ENCODE peak calls at places on chromosomes 1 and 21, in seven cellular contexts. H is HL-60, P is heart right ventricle, G is thyroid gland, Y is left ventricle myocardium inferior, B is mammary epithelial cell, T is IMR-90. K is an unnamed sample.

GRCh38 chr1:94283462-94283861 is 46.1 kb upstream of the ARHGAP29 start:
- DNase-seq in H (no peak), G (no peak), P (no peak), T (no peak), Y (no peak), B (no peak), K (no peak)

GRCh38 chr1:119878171-119878570 is 18.1 kb downstream of the ADAM30 start:
- DNase-seq in B (no peak), G (no peak), P (no peak), Y (no peak), T (no peak), H (no peak), K (no peak)

GRCh38 chr1:206833741-206834140 is 31.7 kb upstream of the IL20 start:
- DNase-seq in T (no peak), H (no peak), G (peak), Y (no peak), B (no peak), P (no peak), K (no peak)

GRCh38 chr1:156929596-156930238 is 9.3 kb downstream of the LRRC71 start:
- DNase-seq in B (no peak), Y (no peak), H (no peak), P (no peak), T (no peak), G (no peak), K (no peak)

GRCh38 chr1:50959303-50959912 is 659 bp downstream of the FAF1 start:
- DNase-seq in B (peak), G (peak), H (peak), T (peak), P (peak), Y (no peak), K (peak)

GRCh38 chr1:207913951-207914350 is 3.0 kb upstream of the CD34 start:
- DNase-seq in P (no peak), Y (no peak), T (no peak), H (no peak), G (no peak), B (no peak), K (no peak)

GRCh38 chr1:112700290-112701226 is 6.4 kb downstream of the RHOC start:
- DNase-seq in T (peak), P (peak), G (peak), Y (peak), H (peak), B (peak), K (peak)

GRCh38 chr1:2973661-2974593 is 47.3 kb upstream of the ACTRT2 start:
- DNase-seq in H (no peak), B (no peak), P (no peak), T (no peak), Y (no peak), G (no peak), K (no peak)

GRCh38 chr1:111618953-111619634 is 495 bp upstream of the RAP1A start:
- DNase-seq in P (no peak), G (peak), Y (no peak), H (no peak), T (no peak), B (peak), K (no peak)

GRCh38 chr1:60692031-60692430 is 390.3 kb upstream of the NFIA start:
- DNase-seq in Y (no peak), H (no peak), T (no peak), G (no peak), B (no peak), P (no peak), K (no peak)

GRCh38 chr1:6472391-6472790 is 6.4 kb upstream of the TNFRSF25 start:
- DNase-seq in G (no peak), Y (no peak), B (no peak), H (no peak), P (no peak), T (no peak), K (no peak)
- TF ChIP-seq CTCF in G (no peak), Y (peak), B (peak), H (no peak), P (no peak), T (peak), K (peak)

GRCh38 chr21:36744560-36745231 is 45.8 kb downstream of the SIM2 start:
- DNase-seq in P (no peak), T (no peak), Y (peak), B (no peak), G (peak), H (no peak), K (no peak)

GRCh38 chr21:36747815-36748381 is 49.0 kb downstream of the SIM2 start:
- DNase-seq in B (no peak), T (peak), P (peak), G (peak), Y (peak), H (no peak), K (no peak)

GRCh38 chr21:36745459-36745858 is 46.5 kb downstream of the SIM2 start:
- DNase-seq in Y (no peak), P (no peak), B (no peak), H (no peak), G (no peak), T (no peak), K (no peak)

GRCh38 chr21:36749935-36750578 is 51.1 kb downstream of the SIM2 start:
- DNase-seq in G (no peak), B (no peak), P (peak), H (no peak), T (peak), Y (no peak), K (no peak)

GRCh38 chr21:36747114-36747814 is 48.3 kb downstream of the SIM2 start:
- DNase-seq in P (no peak), Y (peak), B (no peak), H (no peak), T (no peak), G (peak), K (no peak)
- H3K27ac ChIP-seq in P (no peak), Y (no peak), B (no peak), H (no peak), T (no peak), G (no peak), K (no peak)

DNA sequence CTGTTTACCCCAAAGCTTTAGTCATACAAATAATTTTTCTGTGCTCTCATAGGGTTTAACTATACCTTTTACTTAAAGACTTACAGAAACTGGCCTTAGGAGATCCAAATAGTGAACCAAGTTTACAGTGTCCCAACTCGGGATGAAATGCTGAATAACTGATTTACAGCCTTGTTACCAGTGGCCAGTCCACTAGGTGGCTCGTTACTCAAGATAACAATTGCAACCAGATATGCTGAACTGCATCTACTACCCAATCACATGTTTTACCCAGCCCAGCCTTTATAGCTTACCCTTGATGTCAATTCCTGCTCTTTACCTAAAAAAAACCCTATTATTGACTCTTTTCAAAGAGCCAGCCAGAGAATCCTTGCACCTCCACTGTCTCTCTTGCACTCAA is 1148.8 kb upstream of the ADGRL4 start:
- DNase-seq in Y (no peak), H (no peak), T (peak), P (no peak), G (no peak), B (no peak), K (peak)
- TF ChIP-seq CTCF in Y (no peak), H (no peak), T (peak), P (no peak), G (no peak), B (peak), K (no peak)

DNA sequence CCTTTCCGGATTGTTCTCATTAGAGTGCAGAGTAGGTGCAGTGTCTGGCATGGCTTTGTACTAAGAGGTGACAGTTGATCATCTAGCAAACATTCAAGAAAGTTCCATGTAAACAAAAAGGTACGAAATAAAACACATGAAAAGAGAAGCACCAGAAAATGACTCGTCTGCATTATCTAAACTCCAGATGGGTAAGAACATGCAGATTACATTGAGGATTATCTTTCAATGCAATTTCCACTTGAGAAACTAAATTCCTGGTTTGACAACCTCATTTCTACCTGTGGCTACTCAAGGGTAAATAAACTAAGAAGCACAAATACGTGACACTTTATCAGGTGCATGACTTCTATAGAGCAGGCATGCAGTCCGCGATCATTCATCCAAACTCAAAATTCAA is 17.6 kb downstream of the SLC30A10 start:
- DNase-seq in H (no peak), B (no peak), P (no peak), Y (no peak), G (no peak), T (no peak), K (no peak)
- H3K27ac ChIP-seq in H (no peak), B (no peak), P (no peak), Y (no peak), G (no peak), T (no peak), K (no peak)

DNA sequence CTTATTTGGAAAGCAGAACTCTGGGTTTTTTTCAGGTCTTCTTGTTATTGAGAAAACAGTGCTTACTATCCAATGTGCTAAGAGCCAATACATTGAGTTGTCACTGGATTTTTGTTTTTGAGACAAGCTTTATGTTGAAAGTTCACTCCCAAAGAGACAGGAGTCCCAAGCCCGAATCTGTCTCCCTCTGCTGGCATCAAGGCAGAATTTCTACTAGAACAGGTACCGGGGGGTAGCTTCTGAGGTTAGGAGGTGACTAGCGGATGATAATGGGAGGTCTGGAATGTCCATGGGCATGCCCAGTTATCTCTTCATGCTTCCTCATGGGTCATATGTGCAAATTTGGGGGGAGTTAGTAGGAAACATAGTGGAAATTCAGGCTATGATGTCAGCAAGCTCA is 25.1 kb downstream of the ZNF124 start:
- DNase-seq in H (no peak), T (no peak), Y (no peak), P (no peak), B (no peak), G (no peak), K (no peak)
- TF ChIP-seq CTCF in H (peak), T (no peak), Y (no peak), P (no peak), B (no peak), G (no peak), K (no peak)

GRCh38 chr1:183167676-183168075 is 18.4 kb upstream of the LAMC2 start:
- DNase-seq in G (no peak), B (no peak), T (no peak), P (no peak), H (no peak), Y (no peak), K (no peak)

GRCh38 chr1:183168308-183168707 is 17.8 kb upstream of the LAMC2 start:
- DNase-seq in Y (no peak), G (no peak), T (no peak), H (no peak), B (no peak), P (no peak), K (no peak)

GRCh38 chr1:183165456-183165855 is 20.6 kb upstream of the LAMC2 start:
- DNase-seq in Y (no peak), G (no peak), T (no peak), P (no peak), B (peak), H (no peak), K (peak)

GRCh38 chr1:183164963-183165362 is 21.1 kb upstream of the LAMC2 start:
- DNase-seq in P (no peak), G (peak), B (peak), T (no peak), Y (no peak), H (no peak), K (peak)

GRCh38 chr1:183166439-183166838 is 19.6 kb upstream of the LAMC2 start:
- DNase-seq in H (no peak), Y (no peak), P (no peak), B (no peak), G (no peak), T (no peak), K (no peak)
- H3K27ac ChIP-seq in H (no peak), Y (no peak), P (no peak), B (peak), G (no peak), T (no peak), K (peak)

GRCh38 chr1:174072546-174072945 is 50.4 kb upstream of the RC3H1 start:
- DNase-seq in G (no peak), Y (no peak), T (no peak), B (no peak), H (no peak), P (no peak), K (no peak)

GRCh38 chr1:174077755-174078490 is 55.8 kb upstream of the RC3H1 start:
- DNase-seq in H (no peak), T (no peak), P (no peak), B (no peak), Y (no peak), G (no peak), K (no peak)

GRCh38 chr1:174070614-174071013 is 48.5 kb upstream of the RC3H1 start:
- DNase-seq in G (no peak), Y (no peak), B (no peak), T (no peak), P (no peak), H (no peak), K (no peak)

GRCh38 chr1:174075245-174075692 is 53.1 kb upstream of the RC3H1 start:
- DNase-seq in B (no peak), G (no peak), H (no peak), P (no peak), T (no peak), Y (no peak), K (no peak)

GRCh38 chr1:174074757-174075156 is 52.6 kb upstream of the RC3H1 start:
- DNase-seq in Y (no peak), B (no peak), H (peak), T (peak), P (no peak), G (no peak), K (peak)
- TF ChIP-seq CTCF in Y (peak), B (peak), H (peak), T (peak), P (peak), G (peak), K (peak)

GRCh38 chr1:66597500-66597899 is 63.5 kb downstream of the SGIP1 start:
- DNase-seq in H (no peak), P (no peak), B (no peak), G (no peak), Y (no peak), T (no peak), K (no peak)

GRCh38 chr1:66598670-66599069 is 64.7 kb downstream of the SGIP1 start:
- DNase-seq in Y (no peak), H (no peak), T (peak), P (no peak), G (no peak), B (peak), K (peak)

GRCh38 chr1:66599899-66600737 is 66.2 kb downstream of the SGIP1 start:
- DNase-seq in T (no peak), B (no peak), H (no peak), G (no peak), P (no peak), Y (no peak), K (no peak)

GRCh38 chr1:66596191-66596590 is 62.2 kb downstream of the SGIP1 start:
- DNase-seq in B (no peak), G (no peak), T (no peak), Y (no peak), H (no peak), P (no peak), K (no peak)

GRCh38 chr1:66599346-66599745 is 65.4 kb downstream of the SGIP1 start:
- DNase-seq in T (no peak), G (no peak), P (no peak), H (no peak), Y (no peak), B (no peak), K (no peak)
- H3K27ac ChIP-seq in T (peak), G (no peak), P (no peak), H (no peak), Y (no peak), B (no peak), K (no peak)

GRCh38 chr1:174198192-174198591 is 38.9 kb downstream of the RABGAP1L start:
- DNase-seq in P (no peak), Y (no peak), G (no peak), B (no peak), T (no peak), H (no peak), K (no peak)

GRCh38 chr1:174197088-174197487 is 37.8 kb downstream of the RABGAP1L start:
- DNase-seq in G (no peak), T (no peak), P (no peak), Y (no peak), B (no peak), H (no peak), K (no peak)

GRCh38 chr1:174204697-174205308 is 45.5 kb downstream of the RABGAP1L start:
- DNase-seq in P (no peak), T (no peak), H (peak), G (no peak), B (no peak), Y (no peak), K (no peak)

GRCh38 chr1:174197547-174197946 is 38.2 kb downstream of the RABGAP1L start:
- DNase-seq in P (peak), B (no peak), Y (no peak), G (peak), H (no peak), T (no peak), K (no peak)

GRCh38 chr1:174200746-174201145 is 41.4 kb downstream of the RABGAP1L start:
- DNase-seq in H (no peak), G (no peak), B (no peak), T (no peak), Y (no peak), P (no peak), K (no peak)
- TF ChIP-seq CTCF in H (no peak), G (no peak), B (no peak), T (no peak), Y (no peak), P (no peak), K (no peak)

K was measured in RWPE1.